ENCODE peak calls at places on chromosomes 5 and 9, in eight cellular contexts. C, T, S, H, Y, L, I and U are unnamed samples.

GRCh38 chr9:4489919-4490704 is at the start of gene SLC1A1:
- DNase-seq in C (peak), I (peak), H (no peak), Y (no peak), S (peak), T (no peak), L (peak), U (no peak)

GRCh38 chr5:36621985-36622384 is 15.6 kb downstream of the SLC1A3 start:
- DNase-seq in C (no peak), S (no peak), L (no peak), T (no peak), Y (no peak), I (no peak), H (no peak), U (no peak)

GRCh38 chr5:175709276-175709781 is 51.5 kb downstream of the HRH2 start:
- DNase-seq in T (peak), Y (no peak), H (no peak), I (no peak), S (no peak), L (no peak), C (no peak), U (peak)

GRCh38 chr5:33148076-33148501 is 292.7 kb upstream of the TARS1 start:
- DNase-seq in I (no peak), Y (no peak), L (no peak), T (no peak), C (no peak), H (peak), S (no peak), U (no peak)

GRCh38 chr9:76667521-76667957 is 96.7 kb upstream of the PCA3 start:
- DNase-seq in L (no peak), T (no peak), I (no peak), Y (no peak), H (no peak), C (no peak), S (no peak), U (no peak)

GRCh38 chr9:93223241-93224180 is 39.6 kb downstream of the WNK2 start:
- DNase-seq in T (no peak), L (no peak), S (no peak), C (no peak), I (no peak), H (peak), Y (no peak), U (no peak)

GRCh38 chr9:846852-847251 is 5.4 kb downstream of the DMRT1 start:
- DNase-seq in L (no peak), I (peak), Y (no peak), S (no peak), T (no peak), H (no peak), C (no peak), U (no peak)

GRCh38 chr9:81789751-81790150 is 100.4 kb upstream of the TLE1 start:
- DNase-seq in C (no peak), S (no peak), L (no peak), H (no peak), T (no peak), Y (no peak), I (no peak), U (no peak)

GRCh38 chr5:148750614-148751013 is 75.8 kb upstream of the ADRB2 start:
- DNase-seq in C (no peak), L (no peak), I (no peak), Y (no peak), H (no peak), S (no peak), T (no peak), U (no peak)

GRCh38 chr5:78544531-78545200 is 103.9 kb downstream of the LHFPL2 start:
- DNase-seq in I (no peak), T (no peak), Y (no peak), S (no peak), C (no peak), L (peak), H (no peak), U (no peak)

GRCh38 chr5:10726913-10727517 is 34.0 kb downstream of the DAP start:
- DNase-seq in Y (no peak), L (no peak), S (no peak), H (no peak), I (no peak), T (no peak), C (no peak), U (no peak)

GRCh38 chr5:85453026-85453349 is 1068.3 kb upstream of the EDIL3 start:
- DNase-seq in S (no peak), H (no peak), I (no peak), Y (no peak), T (no peak), C (no peak), L (no peak), U (no peak)

GRCh38 chr5:140358738-140359310 is 1.2 kb upstream of the SLC4A9 start:
- DNase-seq in H (no peak), Y (no peak), C (no peak), S (peak), I (peak), T (no peak), L (no peak), U (peak)

GRCh38 chr5:152632380-152632779 is 227.3 kb upstream of the NMUR2 start:
- DNase-seq in L (no peak), Y (no peak), I (no peak), C (no peak), H (no peak), S (no peak), T (no peak), U (no peak)

GRCh38 chr5:36590513-36591286 is 15.7 kb upstream of the SLC1A3 start:
- DNase-seq in Y (no peak), L (no peak), C (no peak), H (no peak), S (no peak), I (no peak), T (no peak), U (no peak)

GRCh38 chr5:172007153-172007794 is 836 bp upstream of the FBXW11 start:
- DNase-seq in T (no peak), H (no peak), I (no peak), S (no peak), Y (no peak), C (no peak), L (no peak), U (no peak)

GRCh38 chr5:45399041-45399440 is 297.1 kb downstream of the HCN1 start:
- DNase-seq in L (no peak), C (no peak), T (no peak), H (no peak), Y (no peak), S (no peak), I (no peak), U (no peak)

GRCh38 chr9:129458155-129458661 is 162.7 kb downstream of the C9orf50 start:
- DNase-seq in T (peak), I (no peak), C (peak), S (no peak), L (no peak), H (no peak), Y (no peak), U (no peak)

GRCh38 chr5:10913846-10914245 is 152.8 kb upstream of the DAP start:
- DNase-seq in I (no peak), L (no peak), C (no peak), S (no peak), H (peak), Y (no peak), T (no peak), U (no peak)

GRCh38 chr9:89896806-89897340 is 292.1 kb downstream of the GADD45G start:
- DNase-seq in L (no peak), Y (no peak), S (no peak), T (no peak), H (no peak), I (no peak), C (no peak), U (no peak)

GRCh38 chr9:97984188-97985057 is 1.3 kb downstream of the ANP32B start:
- DNase-seq in I (peak), C (peak), Y (peak), L (peak), T (peak), H (peak), S (peak), U (peak)

GRCh38 chr5:96880402-96881164 is 4.3 kb downstream of the ERAP2 start:
- DNase-seq in C (no peak), H (no peak), Y (no peak), T (no peak), S (no peak), I (no peak), L (no peak), U (no peak)

GRCh38 chr9:136512651-136513066 is 29.8 kb upstream of the SEC16A start:
- DNase-seq in Y (no peak), C (no peak), S (no peak), L (peak), T (peak), I (peak), H (no peak), U (no peak)

GRCh38 chr5:96679293-96679692 is 17.1 kb downstream of the CAST start:
- DNase-seq in C (no peak), L (no peak), I (no peak), T (no peak), Y (no peak), H (no peak), S (no peak), U (no peak)

GRCh38 chr5:22779499-22779898 is 73.6 kb downstream of the CDH12 start:
- DNase-seq in T (no peak), S (no peak), Y (no peak), C (no peak), L (no peak), I (no peak), H (no peak), U (no peak)

GRCh38 chr5:60844429-60844890 is 391 bp upstream of the ELOVL7 start:
- DNase-seq in H (no peak), S (no peak), C (no peak), Y (no peak), I (no peak), T (no peak), L (no peak), U (no peak)

GRCh38 chr9:134328341-134328840 is 2.1 kb downstream of the RXRA start:
- DNase-seq in H (no peak), I (no peak), L (no peak), C (no peak), S (no peak), T (no peak), Y (no peak), U (no peak)

GRCh38 chr9:78032599-78033457 is 1.2 kb upstream of the GNAQ start:
- DNase-seq in T (no peak), Y (no peak), C (no peak), S (no peak), L (no peak), H (no peak), I (no peak), U (no peak)

GRCh38 chr9:75582870-75583269 is 307.6 kb upstream of the PCSK5 start:
- DNase-seq in L (no peak), S (no peak), T (no peak), H (no peak), C (no peak), I (no peak), Y (no peak), U (no peak)

GRCh38 chr5:139091439-139092156 is 106.6 kb downstream of the SIL1 start:
- DNase-seq in T (no peak), L (no peak), C (no peak), I (no peak), H (no peak), Y (no peak), S (no peak), U (no peak)